ENCODE peak calls at places on chromosomes 2 and 18, in five cellular contexts. One of them, this sample, is unnamed.

GRCh38 chr2:67295406-67295805 is 101.7 kb upstream of the ETAA1 start:
- DNase-seq in H7: no peak
- DNase-seq in nephron progenitor cell: no peak
- DNase-seq in stimulated activated CD4-positive, alpha-beta T cell treated with anti-CD3 and anti-CD28 coated beads, Interleukin-1b, Interleukin-23, amount 100 ng/mL, for 4 hours: no peak
- DNase-seq in progenitor cell of endocrine pancreas: no peak
- DNase-seq in this sample: no peak

GRCh38 chr2:220270506-220271070 is 643.2 kb downstream of the SLC4A3 start:
- DNase-seq in H7: no peak
- DNase-seq in nephron progenitor cell: no peak
- DNase-seq in stimulated activated CD4-positive, alpha-beta T cell treated with anti-CD3 and anti-CD28 coated beads, Interleukin-1b, Interleukin-23, amount 100 ng/mL, for 4 hours: no peak
- DNase-seq in progenitor cell of endocrine pancreas: no peak
- DNase-seq in this sample: no peak

GRCh38 chr2:171923206-171923605 is 945 bp downstream of the HAT1 start:
- DNase-seq in H7: no peak
- DNase-seq in nephron progenitor cell: no peak
- DNase-seq in stimulated activated CD4-positive, alpha-beta T cell treated with anti-CD3 and anti-CD28 coated beads, Interleukin-1b, Interleukin-23, amount 100 ng/mL, for 4 hours: no peak
- DNase-seq in progenitor cell of endocrine pancreas: no peak
- DNase-seq in this sample: no peak

GRCh38 chr18:4641969-4642368 is 186.9 kb upstream of the DLGAP1 start:
- DNase-seq in H7: no peak
- DNase-seq in nephron progenitor cell: no peak
- DNase-seq in stimulated activated CD4-positive, alpha-beta T cell treated with anti-CD3 and anti-CD28 coated beads, Interleukin-1b, Interleukin-23, amount 100 ng/mL, for 4 hours: no peak
- DNase-seq in progenitor cell of endocrine pancreas: no peak
- DNase-seq in this sample: no peak

GRCh38 chr2:236054125-236054524 is 114.1 kb downstream of the GBX2 start:
- DNase-seq in H7: no peak
- DNase-seq in nephron progenitor cell: no peak
- DNase-seq in stimulated activated CD4-positive, alpha-beta T cell treated with anti-CD3 and anti-CD28 coated beads, Interleukin-1b, Interleukin-23, amount 100 ng/mL, for 4 hours: no peak
- DNase-seq in progenitor cell of endocrine pancreas: no peak
- DNase-seq in this sample: no peak

GRCh38 chr2:241505781-241506201 is 2.6 kb downstream of the STK25 start:
- DNase-seq in H7: peak
- DNase-seq in nephron progenitor cell: no peak
- DNase-seq in stimulated activated CD4-positive, alpha-beta T cell treated with anti-CD3 and anti-CD28 coated beads, Interleukin-1b, Interleukin-23, amount 100 ng/mL, for 4 hours: no peak
- DNase-seq in progenitor cell of endocrine pancreas: no peak
- DNase-seq in this sample: no peak

GRCh38 chr2:204842731-204843490 is 297.6 kb downstream of the PARD3B start:
- DNase-seq in H7: no peak
- DNase-seq in nephron progenitor cell: no peak
- DNase-seq in stimulated activated CD4-positive, alpha-beta T cell treated with anti-CD3 and anti-CD28 coated beads, Interleukin-1b, Interleukin-23, amount 100 ng/mL, for 4 hours: no peak
- DNase-seq in progenitor cell of endocrine pancreas: no peak
- DNase-seq in this sample: no peak

GRCh38 chr18:70394672-70395071 is 105.8 kb downstream of the SOCS6 start:
- DNase-seq in H7: no peak
- DNase-seq in nephron progenitor cell: no peak
- DNase-seq in stimulated activated CD4-positive, alpha-beta T cell treated with anti-CD3 and anti-CD28 coated beads, Interleukin-1b, Interleukin-23, amount 100 ng/mL, for 4 hours: no peak
- DNase-seq in progenitor cell of endocrine pancreas: no peak
- DNase-seq in this sample: no peak

GRCh38 chr2:222483513-222484039 is 59.2 kb downstream of the SGPP2 start:
- DNase-seq in H7: no peak
- DNase-seq in nephron progenitor cell: no peak
- DNase-seq in stimulated activated CD4-positive, alpha-beta T cell treated with anti-CD3 and anti-CD28 coated beads, Interleukin-1b, Interleukin-23, amount 100 ng/mL, for 4 hours: no peak
- DNase-seq in progenitor cell of endocrine pancreas: no peak
- DNase-seq in this sample: no peak

GRCh38 chr2:10873171-10873570 is 38.6 kb upstream of the KCNF1 start:
- DNase-seq in H7: no peak
- DNase-seq in nephron progenitor cell: no peak
- DNase-seq in stimulated activated CD4-positive, alpha-beta T cell treated with anti-CD3 and anti-CD28 coated beads, Interleukin-1b, Interleukin-23, amount 100 ng/mL, for 4 hours: no peak
- DNase-seq in progenitor cell of endocrine pancreas: no peak
- DNase-seq in this sample: no peak

GRCh38 chr2:233837694-233838229 is 16.6 kb downstream of the HJURP start:
- DNase-seq in H7: no peak
- DNase-seq in nephron progenitor cell: no peak
- DNase-seq in stimulated activated CD4-positive, alpha-beta T cell treated with anti-CD3 and anti-CD28 coated beads, Interleukin-1b, Interleukin-23, amount 100 ng/mL, for 4 hours: no peak
- DNase-seq in progenitor cell of endocrine pancreas: no peak
- DNase-seq in this sample: no peak

GRCh38 chr18:3842844-3843243 is 392.9 kb downstream of the TGIF1 start:
- DNase-seq in H7: no peak
- DNase-seq in nephron progenitor cell: no peak
- DNase-seq in stimulated activated CD4-positive, alpha-beta T cell treated with anti-CD3 and anti-CD28 coated beads, Interleukin-1b, Interleukin-23, amount 100 ng/mL, for 4 hours: no peak
- DNase-seq in progenitor cell of endocrine pancreas: no peak
- DNase-seq in this sample: no peak

This sample was measured in endodermal cell.